ENCODE peak calls at places on chromosomes 5 and 9, in five cellular contexts. E, X, I, J and S are unnamed samples. For H3K4me1, the result is how much of the 10 kb centered on the place peaks cover.

GRCh38 chr9:109027176-109027575 is 13.9 kb upstream of the CTNNAL1 start:
- DNase-seq in J (no peak), E (no peak), X (no peak), I (no peak), S (no peak)

GRCh38 chr5:148312159-148312558 is at the start of gene SPINK7:
- DNase-seq in E (no peak), X (no peak), I (no peak), J (no peak), S (no peak)

GRCh38 chr9:33446507-33447403 is 638 bp downstream of the AQP3 start:
- DNase-seq in J (no peak), I (no peak), X (no peak), E (peak), S (no peak)

GRCh38 chr9:89311346-89312153 is 555 bp downstream of the CKS2 start:
- DNase-seq in E (peak), J (no peak), I (no peak), X (no peak), S (peak)

GRCh38 chr9:26234865-26235264 is 556.6 kb upstream of the TUSC1 start:
- DNase-seq in E (no peak), X (no peak), I (no peak), J (no peak), S (no peak)

GRCh38 chr9:129126789-129127618 is 15.8 kb downstream of the PTPA start:
- DNase-seq in J (no peak), E (peak), X (peak), I (no peak), S (no peak)

GRCh38 chr9:14554866-14555265 is 138.4 kb downstream of the ZDHHC21 start:
- DNase-seq in I (no peak), J (no peak), E (no peak), X (no peak), S (no peak)

GRCh38 chr5:72476721-72477120 is 30.5 kb downstream of the ZNF366 start:
- DNase-seq in E (no peak), I (no peak), X (no peak), J (no peak), S (no peak)

GRCh38 chr9:10248890-10249289 is 363.9 kb downstream of the PTPRD start:
- DNase-seq in J (no peak), I (no peak), X (no peak), E (no peak), S (no peak)

GRCh38 chr5:71932649-71933338 is 174.5 kb upstream of the MAP1B start:
- DNase-seq in X (peak), E (no peak), J (peak), I (no peak), S (no peak)

GRCh38 chr5:36147681-36148080 is 4.0 kb downstream of the LMBRD2 start:
- DNase-seq in X (no peak), E (peak), J (no peak), I (no peak), S (no peak)

GRCh38 chr9:94980947-94981632 is 254.6 kb downstream of the AOPEP start:
- DNase-seq in J (no peak), E (no peak), X (peak), I (no peak), S (peak)

GRCh38 chr5:115069087-115069968 is 100.4 kb downstream of the TRIM36 start:
- DNase-seq in J (peak), E (peak), I (no peak), X (peak), S (peak)

GRCh38 chr5:171721469-171721868 is 64.1 kb upstream of the SMIM23 start:
- DNase-seq in E (no peak), I (no peak), J (no peak), X (no peak), S (no peak)

GRCh38 chr5:54703091-54703490 is 185.5 kb downstream of the SNX18 start:
- DNase-seq in J (no peak), E (no peak), I (peak), X (no peak), S (no peak)

GRCh38 chr5:73448072-73448432 is 525 bp downstream of the FOXD1 start:
- DNase-seq in J (no peak), I (no peak), X (no peak), E (peak), S (no peak)

GRCh38 chr9:69824497-69825252 is 4.1 kb downstream of the CFAP95 start:
- DNase-seq in E (no peak), J (no peak), X (no peak), I (no peak), S (no peak)
- H3K4me3 ChIP-seq in E (no peak), J (no peak), X (no peak), I (no peak), S (no peak)

GRCh38 chr9:133558191-133559126 is 24.0 kb downstream of the ADAMTSL2 start:
- DNase-seq in I (no peak), X (peak), E (peak), J (peak), S (peak)
- H3K4me1 ChIP-seq in I (under half), X (under half), E (under half), J (half or more), S (under half)

GRCh38 chr9:82021198-82021597 is 32.6 kb downstream of the SPATA31D1 start:
- DNase-seq in X (no peak), I (peak), J (no peak), E (peak), S (no peak)
- H3K4me3 ChIP-seq in X (no peak), I (no peak), J (no peak), E (no peak), S (no peak)

DNA sequence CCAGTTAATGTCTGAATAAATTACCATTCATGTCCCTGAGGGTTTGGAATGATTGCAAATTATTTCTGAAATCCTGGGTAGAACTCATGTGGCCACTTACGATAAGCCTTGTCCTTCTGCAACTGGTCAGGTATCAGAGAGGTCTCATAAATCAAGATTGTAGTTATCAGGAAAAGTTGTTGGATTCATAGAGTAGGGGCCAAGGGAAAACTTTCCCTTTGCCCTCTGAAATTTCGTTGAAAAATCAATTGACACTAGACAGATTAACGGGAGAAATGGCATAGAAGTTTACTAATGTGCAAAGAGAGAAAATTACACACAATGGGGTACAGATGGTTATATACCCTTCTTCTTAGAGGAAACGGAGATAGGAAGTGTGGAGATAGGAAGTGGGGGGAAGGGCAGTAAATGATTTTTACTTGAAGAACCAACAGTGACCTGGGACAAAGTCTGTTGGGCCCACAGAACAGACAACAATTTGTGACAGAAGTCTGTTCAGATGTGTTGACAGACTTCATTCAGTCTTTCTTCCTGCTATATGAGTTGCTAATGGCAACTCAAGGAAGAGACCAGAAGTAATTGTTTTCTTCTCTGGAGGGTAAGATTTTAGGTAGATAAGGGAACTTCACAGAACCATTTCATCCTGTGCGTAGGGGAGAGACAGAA is 178.0 kb downstream of the C9orf152 start:
- DNase-seq in J (no peak), E (peak), X (no peak), I (no peak), S (no peak)
- H3K4me1 ChIP-seq in J (under half), E (under half), X (under half), I (under half), S (under half)

DNA sequence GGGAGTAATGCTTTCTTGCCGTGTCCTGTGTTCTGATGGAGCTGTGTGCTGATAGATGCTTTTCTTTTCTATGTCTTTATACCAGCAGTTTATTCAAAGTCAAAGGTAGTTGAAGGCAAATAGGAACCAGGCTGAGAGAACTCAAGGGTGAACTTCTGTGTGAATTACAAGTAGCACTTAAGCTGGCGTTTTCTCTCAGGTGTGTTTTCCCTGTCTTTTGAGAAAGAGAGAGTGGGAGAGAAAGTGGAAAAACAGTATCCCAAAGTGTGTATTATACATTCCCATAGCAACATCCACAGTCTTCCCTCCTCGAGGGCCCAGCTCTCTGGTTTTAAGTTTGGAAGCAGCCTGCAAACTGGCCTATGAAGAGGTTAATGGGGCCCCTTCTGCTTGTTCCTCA is 1.5 kb downstream of the TNFAIP8 start:
- DNase-seq in I (no peak), J (no peak), E (no peak), X (no peak), S (no peak)
- H3K4me3 ChIP-seq in I (peak), J (peak), E (no peak), X (peak), S (no peak)

DNA sequence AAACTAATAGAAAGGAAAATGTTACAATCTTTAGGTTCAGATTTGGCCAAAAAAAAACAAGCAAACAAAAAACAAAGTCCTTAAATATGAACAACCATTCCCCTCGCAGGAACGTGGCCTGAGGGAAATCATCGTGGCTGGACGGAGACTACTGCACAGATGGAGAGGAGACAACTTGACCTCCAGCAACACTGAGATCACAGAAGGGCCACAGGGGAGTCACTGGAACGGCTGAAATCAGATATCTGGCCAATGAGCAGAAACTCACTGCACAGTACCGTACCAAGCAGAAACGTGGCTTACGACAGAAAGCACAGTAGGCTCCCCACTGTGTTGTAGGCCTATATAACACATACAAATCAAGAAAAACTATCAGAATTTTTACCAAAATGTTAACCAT is 27.7 kb downstream of the CAMSAP1 start:
- DNase-seq in I (no peak), E (peak), J (no peak), X (no peak), S (no peak)
- H3K4me1 ChIP-seq in I (under half), E (under half), J (under half), X (under half), S (under half)